ENCODE peak calls at places on chromosomes 16 and 17, in seven cellular contexts. O is hepatocyte, G is HAP-1, W is neural progenitor cell, J is PC-9, H is mucosa of descending colon, P is DND-41. V is an unnamed sample.
A peak's percentile ranks its signal among the peaks of the same experiment; 100 is the strongest.

GRCh38 chr16:72286936-72287620 is 115.1 kb upstream of the PMFBP1 start:
- DNase-seq in G (no peak), H (no peak), J (no peak), P (no peak), W (no peak), O (no peak), V (no peak)

GRCh38 chr17:16817201-16817600 is 127.2 kb downstream of the CCDC144A start:
- DNase-seq in J (no peak), W (no peak), G (no peak), P (no peak), O (no peak), H (no peak), V (no peak)

GRCh38 chr17:74712301-74712700 is 422 bp downstream of the CD300LF start:
- DNase-seq in G (no peak), O (no peak), J (no peak), W (no peak), P (no peak), H (no peak), V (no peak)

GRCh38 chr16:74226361-74226979 is 70.1 kb upstream of the PSMD7 start:
- DNase-seq in W (peak; percentile 45), J (no peak), P (no peak), O (peak; percentile 48), G (peak; percentile 28), H (no peak), V (no peak)

GRCh38 chr17:1769826-1770477 is 8.1 kb downstream of the SERPINF1 start:
- DNase-seq in J (peak; percentile 76), O (peak; percentile 72), H (no peak), W (no peak), G (no peak), P (peak; percentile 50), V (no peak)

GRCh38 chr16:11697319-11697718 is 29.1 kb downstream of the SNN start:
- DNase-seq in W (no peak), G (no peak), P (no peak), H (no peak), O (no peak), J (no peak), V (no peak)

GRCh38 chr16:79648846-79649245 is 48.3 kb upstream of the MAF start:
- DNase-seq in H (no peak), P (no peak), G (no peak), W (no peak), O (no peak), J (no peak), V (no peak)

GRCh38 chr16:57045694-57046381 is 46.5 kb upstream of the CPNE2 start:
- DNase-seq in H (peak; percentile 80), O (peak; percentile 83), G (no peak), P (no peak), W (peak; percentile 82), J (no peak), V (no peak)

GRCh38 chr17:43769859-43770258 is 8.9 kb downstream of the DUSP3 start:
- DNase-seq in H (no peak), O (no peak), W (no peak), J (no peak), P (no peak), G (no peak), V (no peak)

GRCh38 chr16:22728167-22728836 is 85.7 kb upstream of the HS3ST2 start:
- DNase-seq in P (no peak), G (no peak), H (no peak), J (no peak), W (no peak), O (no peak), V (no peak)

GRCh38 chr17:71423871-71424546 is 696.8 kb upstream of the SOX9 start:
- DNase-seq in J (peak; percentile 98), H (no peak), O (no peak), P (peak; percentile 76), G (no peak), W (no peak), V (no peak)

GRCh38 chr17:57068707-57069106 is 16.3 kb upstream of the AKAP1 start:
- DNase-seq in P (no peak), G (no peak), H (no peak), J (no peak), W (no peak), O (no peak), V (no peak)

GRCh38 chr16:71364306-71364705 is 5.8 kb downstream of the CALB2 start:
- DNase-seq in G (no peak), P (no peak), W (no peak), O (no peak), J (no peak), H (no peak), V (no peak)

GRCh38 chr17:10198509-10199249 is at the start of gene GAS7:
- DNase-seq in O (peak; percentile 84), G (no peak), P (peak; percentile 90), H (peak; percentile 49), J (no peak), W (peak; percentile 91), V (no peak)

GRCh38 chr16:87831421-87832136 is 37.7 kb downstream of the SLC7A5 start:
- DNase-seq in O (no peak), W (no peak), P (no peak), G (no peak), J (no peak), H (no peak), V (no peak)

GRCh38 chr16:35305476-35305875 is 1846.1 kb downstream of the TP53TG3F start:
- DNase-seq in J (no peak), P (no peak), G (no peak), H (no peak), O (no peak), W (no peak), V (no peak)
- H3K9me3 ChIP-seq in J (no peaks in the 10 kb centered on the region), P (no peaks in the 10 kb centered on the region), G (no peaks in the 10 kb centered on the region), H (peaks cover 59% of the 10 kb centered on the region), O (no peaks in the 10 kb centered on the region), W (peaks cover 5% of the 10 kb centered on the region), V (peaks cover 5% of the 10 kb centered on the region)

GRCh38 chr16:3383045-3383448 is 17.8 kb downstream of the ZSCAN32 start:
- DNase-seq in J (no peak), G (no peak), W (no peak), O (no peak), P (no peak), H (no peak), V (no peak)

GRCh38 chr16:3389663-3390338 is 11.0 kb downstream of the ZSCAN32 start:
- DNase-seq in W (no peak), P (no peak), G (no peak), J (no peak), H (no peak), O (no peak), V (no peak)

DNA sequence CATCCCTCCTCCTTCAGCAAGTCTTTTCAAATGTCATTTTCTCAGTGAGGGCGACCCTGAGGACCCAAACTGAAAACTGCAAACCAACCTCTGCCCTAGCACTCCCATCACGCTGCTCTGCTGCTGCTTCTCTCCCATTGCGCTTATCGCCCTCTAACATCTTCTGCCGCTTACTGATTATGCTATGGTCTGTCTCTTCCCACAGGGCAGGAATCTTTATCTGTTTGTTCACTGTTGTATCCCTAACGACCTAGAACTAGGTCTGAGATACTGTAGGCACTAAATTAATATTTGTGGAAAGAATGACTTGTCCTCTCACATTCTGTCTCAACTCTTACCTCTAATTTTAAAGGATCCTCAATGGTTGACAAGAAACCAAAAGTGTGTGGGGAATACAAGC is 12.5 kb downstream of the ZSCAN32 start:
- DNase-seq in W (no peak), P (no peak), H (no peak), J (no peak), G (no peak), O (no peak), V (no peak)
- H3K9me3 ChIP-seq in W (peaks cover 9% of the 10 kb centered on the region), P (peaks cover 28% of the 10 kb centered on the region), H (peaks cover 86% of the 10 kb centered on the region), J (peaks cover 27% of the 10 kb centered on the region), G (peaks cover 11% of the 10 kb centered on the region), O (peaks cover 26% of the 10 kb centered on the region), V (peaks cover 43% of the 10 kb centered on the region)

DNA sequence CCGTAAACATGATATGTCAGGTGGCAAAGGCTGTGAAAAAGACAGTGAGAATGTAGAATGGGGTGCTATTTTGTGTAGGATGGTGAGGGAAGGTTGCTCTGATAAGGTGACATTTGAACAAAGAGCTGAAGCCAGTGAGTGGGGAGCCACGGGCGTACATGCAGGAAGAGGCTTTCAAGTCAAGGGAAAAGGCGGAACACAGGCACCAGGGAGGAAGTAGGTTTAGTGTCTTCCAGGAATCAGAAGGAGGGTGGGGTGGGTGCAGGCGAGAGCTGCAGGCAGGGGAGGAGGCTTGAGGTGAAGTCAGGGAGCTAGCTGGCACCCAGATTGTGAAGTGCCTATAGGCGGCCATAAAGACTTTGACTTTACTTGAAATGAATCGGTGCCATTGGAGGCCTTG is 14.1 kb downstream of the ZFP90 start:
- DNase-seq in W (no peak), O (no peak), G (no peak), J (no peak), P (no peak), H (no peak), V (no peak)
- H3K9me3 ChIP-seq in W (peaks cover under 1% of the 10 kb centered on the region), O (peaks cover 10% of the 10 kb centered on the region), G (peaks cover 2% of the 10 kb centered on the region), J (peaks cover 35% of the 10 kb centered on the region), P (peaks cover 48% of the 10 kb centered on the region), H (peaks cover 92% of the 10 kb centered on the region), V (peaks cover 35% of the 10 kb centered on the region)

GRCh38 chr17:21146362-21147021 is 19.7 kb downstream of the DHRS7B start:
- DNase-seq in O (no peak), H (no peak), W (no peak), P (no peak), G (no peak), J (no peak), V (no peak)
- H3K9me3 ChIP-seq in O (peaks cover 7% of the 10 kb centered on the region), H (peaks cover 8% of the 10 kb centered on the region), W (peaks cover 14% of the 10 kb centered on the region), P (peaks cover 14% of the 10 kb centered on the region), G (peaks cover 10% of the 10 kb centered on the region), J (no peaks in the 10 kb centered on the region), V (peaks cover 2% of the 10 kb centered on the region)

GRCh38 chr16:31734265-31734664 is 139.3 kb upstream of the ZNF267 start:
- DNase-seq in J (no peak), H (no peak), O (no peak), G (no peak), W (no peak), P (no peak), V (no peak)
- H3K9me3 ChIP-seq in J (peaks cover 31% of the 10 kb centered on the region), H (peaks cover 75% of the 10 kb centered on the region), O (peaks cover 38% of the 10 kb centered on the region), G (peaks cover 2% of the 10 kb centered on the region), W (peaks cover 14% of the 10 kb centered on the region), P (peaks cover 17% of the 10 kb centered on the region), V (peaks cover 15% of the 10 kb centered on the region)

DNA sequence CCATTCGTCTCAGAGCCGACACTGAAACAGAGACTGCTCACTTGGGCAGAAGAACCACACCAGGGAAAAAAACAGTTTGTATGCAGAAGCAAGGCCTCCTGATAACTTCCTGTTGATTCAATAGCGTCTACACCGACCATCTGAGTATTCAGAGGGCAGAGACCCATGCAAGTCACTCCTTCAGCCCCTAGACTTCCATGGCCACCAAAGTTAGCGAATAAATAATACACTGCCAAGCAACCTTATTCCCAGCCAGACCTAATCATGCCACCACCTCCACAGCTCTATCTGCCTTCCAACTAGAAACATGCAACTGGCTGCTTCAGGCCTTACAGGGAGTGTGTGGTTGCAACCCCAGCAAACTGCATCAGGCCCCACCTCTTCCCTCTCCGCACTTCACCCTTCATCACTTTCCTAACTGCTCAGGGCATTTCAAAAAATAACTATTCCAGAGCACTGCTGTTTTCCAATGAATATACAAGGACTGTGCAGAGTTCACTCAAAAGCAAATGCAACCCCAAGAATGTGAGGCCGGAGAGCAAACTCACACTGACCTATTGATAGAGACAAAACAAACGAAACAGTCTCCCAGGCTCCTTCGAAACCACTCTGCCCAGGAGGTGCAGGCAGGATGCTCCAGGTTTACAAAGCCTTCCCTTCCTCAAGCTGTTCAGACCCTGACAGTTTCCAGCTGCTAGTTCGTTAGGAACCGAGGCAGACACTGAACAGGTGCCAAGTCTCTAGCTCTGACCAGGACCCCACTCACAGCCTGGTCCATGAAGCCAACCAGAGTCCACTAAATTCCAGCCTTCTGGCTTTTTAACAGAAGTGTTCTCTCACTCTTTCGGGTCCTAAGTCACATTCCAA is 3.6 kb downstream of the USP7 start:
- DNase-seq in O (no peak), G (no peak), W (peak; percentile 50), H (no peak), P (peak; percentile 54), J (no peak), V (no peak)
- H3K9me3 ChIP-seq in O (no peaks in the 10 kb centered on the region), G (no peaks in the 10 kb centered on the region), W (no peaks in the 10 kb centered on the region), H (no peaks in the 10 kb centered on the region), P (no peaks in the 10 kb centered on the region), J (no peaks in the 10 kb centered on the region), V (no peaks in the 10 kb centered on the region)